ENCODE peak calls at places on chromosomes 4 and X, in six cellular contexts. B is OCI-LY7, W is astrocyte of the spinal cord, R is tibial artery, G is activated B cell treated with CpG ODN at 0.5 μM for 24 hours, Q is NB4. L is an unnamed sample.

GRCh38 chr4:101967697-101968346 is 177.3 kb downstream of the BANK1 start:
- DNase-seq in B (no peak), W (peak), R (no peak), G (no peak), Q (no peak), L (no peak)

GRCh38 chr4:76753814-76754213 is 144.1 kb downstream of the SOWAHB start:
- DNase-seq in B (no peak), W (peak), R (no peak), G (no peak), Q (no peak), L (no peak)

GRCh38 chr4:86359944-86360478 is at the start of gene MAPK10:
- DNase-seq in B (peak), W (peak), R (peak), G (peak), Q (peak), L (peak)

GRCh38 chrX:108610141-108610540 is 126.2 kb downstream of the IRS4 start:
- DNase-seq in B (no peak), W (no peak), R (no peak), G (no peak), Q (no peak), L (no peak)

GRCh38 chrX:19541196-19541595 is 25.9 kb upstream of the MAP3K15 start:
- DNase-seq in B (no peak), W (no peak), R (no peak), G (no peak), Q (no peak), L (no peak)

GRCh38 chr4:27276322-27277073 is 415.9 kb downstream of the STIM2 start:
- DNase-seq in B (no peak), W (no peak), R (no peak), G (no peak), Q (no peak), L (no peak)

GRCh38 chrX:9110808-9111207 is 76.9 kb upstream of the FAM9B start:
- DNase-seq in B (no peak), W (no peak), R (no peak), G (no peak), Q (no peak), L (no peak)

GRCh38 chr4:3389879-3390840 is 51.6 kb upstream of the HGFAC start:
- DNase-seq in B (no peak), W (no peak), R (no peak), G (no peak), Q (no peak), L (no peak)

GRCh38 chrX:74249963-74250362 is 54.0 kb upstream of the ZCCHC13 start:
- DNase-seq in B (no peak), W (no peak), R (no peak), G (no peak), Q (no peak), L (no peak)

GRCh38 chr4:141912831-141913230 is 276.4 kb downstream of the IL15 start:
- DNase-seq in B (no peak), W (no peak), R (peak), G (no peak), Q (no peak), L (peak)

GRCh38 chr4:139018971-139019758 is 3.6 kb downstream of the NOCT start:
- DNase-seq in B (no peak), W (peak), R (no peak), G (no peak), Q (no peak), L (no peak)

GRCh38 chr4:106019771-106020170 is 124.5 kb downstream of the NPNT start:
- DNase-seq in B (no peak), W (peak), R (no peak), G (no peak), Q (no peak), L (no peak)

GRCh38 chr4:140344111-140344510 is 29.3 kb upstream of the SCOC start:
- DNase-seq in B (no peak), W (no peak), R (no peak), G (no peak), Q (no peak), L (no peak)

GRCh38 chr4:110120506-110120905 is 77.9 kb downstream of the ELOVL6 start:
- DNase-seq in B (no peak), W (no peak), R (no peak), G (no peak), Q (no peak), L (no peak)

GRCh38 chr4:187491421-187491820 is 504.1 kb upstream of the ZFP42 start:
- DNase-seq in B (no peak), W (no peak), R (no peak), G (no peak), Q (no peak), L (no peak)
- TF ChIP-seq CTCF in B (no peak), W (no peak), R (no peak), G (no peak), Q (no peak), L (no peak)

GRCh38 chrX:111857534-111857933 is 18.4 kb upstream of the TRPC5OS start:
- DNase-seq in B (no peak), W (no peak), R (no peak), G (no peak), Q (no peak), L (no peak)
- TF ChIP-seq CTCF in B (no peak), W (no peak), R (no peak), G (no peak), Q (no peak), L (no peak)

GRCh38 chr4:6198278-6198677 is 2.1 kb downstream of the JAKMIP1 start:
- DNase-seq in B (no peak), W (no peak), R (peak), G (no peak), Q (no peak), L (no peak)

GRCh38 chr4:6200011-6200921 is at the start of gene JAKMIP1:
- DNase-seq in B (peak), W (peak), R (peak), G (peak), Q (no peak), L (peak)

GRCh38 chr4:6199344-6199921 is 916 bp downstream of the JAKMIP1 start:
- DNase-seq in B (no peak), W (peak), R (peak), G (no peak), Q (no peak), L (no peak)

GRCh38 chr4:6197433-6198174 is 2.7 kb downstream of the JAKMIP1 start:
- DNase-seq in B (no peak), W (no peak), R (peak), G (no peak), Q (no peak), L (no peak)

GRCh38 chr4:6198768-6199343 is 1.5 kb downstream of the JAKMIP1 start:
- DNase-seq in B (no peak), W (no peak), R (peak), G (no peak), Q (no peak), L (peak)
- TF ChIP-seq CTCF in B (no peak), W (no peak), R (no peak), G (no peak), Q (no peak), L (no peak)

GRCh38 chrX:36898301-36898700 is 109.9 kb upstream of the FAM47C start:
- DNase-seq in B (peak), W (no peak), R (no peak), G (no peak), Q (peak), L (no peak)
- TF ChIP-seq CTCF in B (peak), W (peak), R (peak), G (no peak), Q (peak), L (peak)

DNA sequence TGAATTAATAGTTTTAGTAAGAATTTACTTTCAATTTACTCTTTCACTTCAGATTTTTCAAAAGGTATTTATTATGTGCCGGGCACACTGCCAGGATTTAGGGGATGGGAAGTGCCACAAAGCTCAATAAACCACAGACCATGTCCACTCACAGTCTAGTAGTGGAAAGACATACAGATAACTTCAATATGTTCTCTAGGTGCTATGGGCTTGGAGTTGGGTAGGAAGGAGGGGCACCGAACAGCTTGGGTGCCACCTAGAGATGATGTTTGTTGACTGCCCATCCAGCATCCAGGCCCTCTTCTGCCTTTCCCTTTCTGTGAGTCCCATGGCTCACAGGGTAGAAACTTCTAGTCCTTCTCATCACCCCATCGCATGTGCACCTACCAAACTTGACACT is 17.8 kb downstream of the MFAP3L start:
- DNase-seq in B (no peak), W (no peak), R (no peak), G (no peak), Q (peak), L (no peak)
- TF ChIP-seq CTCF in B (no peak), W (no peak), R (no peak), G (no peak), Q (no peak), L (no peak)

DNA sequence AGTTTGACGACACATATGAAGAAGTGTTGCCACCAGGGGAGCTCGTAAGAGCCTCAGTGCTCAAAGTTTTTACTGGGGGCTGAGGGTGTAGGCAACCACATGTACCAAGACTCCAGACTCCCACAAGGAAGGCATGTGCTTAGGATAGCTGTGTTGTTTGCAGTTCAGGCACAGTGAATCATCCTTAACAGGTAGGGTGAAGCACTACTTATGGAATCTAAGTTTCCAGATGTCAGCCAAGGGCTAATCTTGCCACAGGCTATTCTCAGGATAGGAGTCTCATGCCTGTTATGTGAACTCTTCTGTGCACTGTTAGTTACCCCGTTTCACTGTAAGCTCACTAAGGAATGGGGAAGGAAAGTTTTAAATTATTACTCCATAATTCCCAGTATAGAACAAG is 202.6 kb downstream of the TMA16 start:
- DNase-seq in B (no peak), W (peak), R (no peak), G (no peak), Q (no peak), L (no peak)
- TF ChIP-seq CTCF in B (no peak), W (no peak), R (no peak), G (no peak), Q (no peak), L (no peak)

GRCh38 chrX:136954930-136955329 is 74.4 kb upstream of the RBMX start:
- DNase-seq in B (peak), W (peak), R (no peak), G (no peak), Q (peak), L (no peak)
- TF ChIP-seq CTCF in B (peak), W (peak), R (no peak), G (no peak), Q (peak), L (peak)

DNA sequence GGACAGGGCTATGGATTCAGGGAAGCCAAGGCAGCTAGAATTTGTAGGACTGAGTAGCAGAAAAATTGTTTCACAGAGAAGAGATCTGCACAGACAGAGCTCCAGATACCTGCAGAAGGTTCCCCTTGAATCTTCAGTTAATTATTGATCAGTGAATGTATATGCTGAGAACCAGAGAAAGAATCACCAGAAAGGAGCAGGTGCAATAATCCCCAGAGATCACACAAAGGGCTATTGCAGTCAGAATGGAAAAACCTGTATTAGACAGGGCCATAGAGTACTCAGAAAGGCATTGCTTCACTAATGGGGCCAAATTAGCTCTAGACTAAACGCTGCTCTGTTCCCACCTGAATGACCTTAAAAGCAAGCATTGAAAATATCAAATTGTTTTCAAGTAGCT is 35.5 kb upstream of the SMAD1 start:
- DNase-seq in B (no peak), W (no peak), R (no peak), G (no peak), Q (no peak), L (no peak)
- TF ChIP-seq CTCF in B (no peak), W (no peak), R (no peak), G (no peak), Q (no peak), L (no peak)

GRCh38 chrX:7889680-7890079 is 37.5 kb downstream of the PNPLA4 start:
- DNase-seq in B (no peak), W (peak), R (no peak), G (no peak), Q (no peak), L (no peak)
- TF ChIP-seq CTCF in B (no peak), W (no peak), R (no peak), G (no peak), Q (no peak), L (no peak)

GRCh38 chrX:37817579-37817978 is 29.8 kb downstream of the DYNLT3 start:
- DNase-seq in B (peak), W (no peak), R (no peak), G (no peak), Q (no peak), L (no peak)
- TF ChIP-seq CTCF in B (no peak), W (no peak), R (no peak), G (no peak), Q (no peak), L (no peak)

L was measured in mesothelial cell of epicardium.